ENCODE peak calls at places on chromosomes 13 and 19, in four cellular contexts. One of them, this sample, is unnamed.

GRCh38 chr13:83215627-83216026 is 666.6 kb downstream of the SLITRK1 start:
- DNase-seq in sigmoid colon: no peak
- DNase-seq in HT1080: peak; percentile 57
- DNase-seq in anterior cingulate cortex: no peak
- DNase-seq in this sample: no peak

GRCh38 chr19:6745965-6746364 is 6.5 kb downstream of the TRIP10 start:
- DNase-seq in sigmoid colon: no peak
- DNase-seq in HT1080: no peak
- DNase-seq in anterior cingulate cortex: no peak
- DNase-seq in this sample: no peak

GRCh38 chr13:46617885-46618284 is 64.9 kb downstream of the LRCH1 start:
- DNase-seq in sigmoid colon: no peak
- DNase-seq in HT1080: no peak
- DNase-seq in anterior cingulate cortex: no peak
- DNase-seq in this sample: no peak

GRCh38 chr13:73715114-73715909 is 418.9 kb downstream of the KLF12 start:
- DNase-seq in sigmoid colon: no peak
- DNase-seq in HT1080: no peak
- DNase-seq in anterior cingulate cortex: no peak
- DNase-seq in this sample: no peak

GRCh38 chr13:98792784-98793183 is 40.3 kb upstream of the SLC15A1 start:
- DNase-seq in sigmoid colon: no peak
- DNase-seq in HT1080: no peak
- DNase-seq in anterior cingulate cortex: no peak
- DNase-seq in this sample: no peak

GRCh38 chr13:50226515-50227147 is 211.4 kb downstream of the KCNRG start:
- DNase-seq in sigmoid colon: no peak
- DNase-seq in HT1080: no peak
- DNase-seq in anterior cingulate cortex: no peak
- DNase-seq in this sample: no peak

GRCh38 chr19:47075941-47076340 is 27.5 kb upstream of the TMEM160 start:
- DNase-seq in sigmoid colon: no peak
- DNase-seq in HT1080: no peak
- DNase-seq in anterior cingulate cortex: no peak
- DNase-seq in this sample: no peak

GRCh38 chr13:43848250-43848649 is 31.3 kb downstream of the CCDC122 start:
- DNase-seq in sigmoid colon: no peak
- DNase-seq in HT1080: peak; percentile 72
- DNase-seq in anterior cingulate cortex: no peak
- DNase-seq in this sample: peak; percentile 73

GRCh38 chr13:106534844-106535551 is 464 bp downstream of the EFNB2 start:
- DNase-seq in sigmoid colon: peak; percentile 68
- DNase-seq in HT1080: no peak
- DNase-seq in anterior cingulate cortex: peak; percentile 43
- DNase-seq in this sample: no peak

GRCh38 chr13:91406619-91407018 is 8.2 kb downstream of the GPC5 start:
- DNase-seq in sigmoid colon: no peak
- DNase-seq in HT1080: peak; percentile 47
- DNase-seq in anterior cingulate cortex: no peak
- DNase-seq in this sample: peak; percentile 5

GRCh38 chr19:54001496-54001895 is 10.1 kb downstream of the CACNG6 start:
- DNase-seq in sigmoid colon: no peak
- DNase-seq in HT1080: no peak
- DNase-seq in anterior cingulate cortex: no peak
- DNase-seq in this sample: no peak

GRCh38 chr19:44401108-44401786 is at the start of gene ZNF285:
- DNase-seq in sigmoid colon: peak; percentile 95
- DNase-seq in HT1080: peak; percentile 82
- DNase-seq in anterior cingulate cortex: no peak
- DNase-seq in this sample: peak; percentile 92

GRCh38 chr13:71254384-71254783 is 612.6 kb downstream of the DACH1 start:
- DNase-seq in sigmoid colon: no peak
- DNase-seq in HT1080: no peak
- DNase-seq in anterior cingulate cortex: no peak
- DNase-seq in this sample: no peak

GRCh38 chr19:51565583-51565982 is 5.5 kb upstream of the ZNF175 start:
- DNase-seq in sigmoid colon: no peak
- DNase-seq in HT1080: no peak
- DNase-seq in anterior cingulate cortex: no peak
- DNase-seq in this sample: no peak